ENCODE peak calls at places on chromosome 3, in five cellular contexts. Z, H, A, J and B are unnamed samples.

GRCh38 chr3:173371848-173372487 is 25.6 kb upstream of the NLGN1 start:
- DNase-seq in Z (peak; percentile 18), H (peak; percentile 34), A (peak; percentile 24), J (no peak), B (no peak)

GRCh38 chr3:112894258-112894657 is 47.6 kb upstream of the CD200R1L start:
- DNase-seq in Z (no peak), H (peak; percentile 63), A (no peak), J (no peak), B (no peak)

GRCh38 chr3:51311055-51311454 is 74.0 kb upstream of the MANF start:
- DNase-seq in Z (no peak), H (peak; percentile 33), A (no peak), J (no peak), B (no peak)

GRCh38 chr3:160245261-160245800 is 20.1 kb downstream of the C3orf80 start:
- DNase-seq in Z (no peak), H (no peak), A (no peak), J (no peak), B (no peak)

GRCh38 chr3:46903341-46904302 is 26.1 kb downstream of the PTH1R start:
- DNase-seq in Z (no peak), H (peak; percentile 49), A (peak; percentile 14), J (no peak), B (no peak)

GRCh38 chr3:3800685-3801509 is 1.7 kb downstream of the LRRN1 start:
- DNase-seq in Z (no peak), H (no peak), A (peak; percentile 74), J (no peak), B (peak; percentile 53)

GRCh38 chr3:124860599-124860998 is 26.6 kb downstream of the ITGB5 start:
- DNase-seq in Z (peak; percentile 88), H (peak; percentile 96), A (peak; percentile 70), J (no peak), B (peak; percentile 87)

GRCh38 chr3:66889758-66890576 is 108.1 kb upstream of the KBTBD8 start:
- DNase-seq in Z (no peak), H (no peak), A (no peak), J (no peak), B (no peak)

DNA sequence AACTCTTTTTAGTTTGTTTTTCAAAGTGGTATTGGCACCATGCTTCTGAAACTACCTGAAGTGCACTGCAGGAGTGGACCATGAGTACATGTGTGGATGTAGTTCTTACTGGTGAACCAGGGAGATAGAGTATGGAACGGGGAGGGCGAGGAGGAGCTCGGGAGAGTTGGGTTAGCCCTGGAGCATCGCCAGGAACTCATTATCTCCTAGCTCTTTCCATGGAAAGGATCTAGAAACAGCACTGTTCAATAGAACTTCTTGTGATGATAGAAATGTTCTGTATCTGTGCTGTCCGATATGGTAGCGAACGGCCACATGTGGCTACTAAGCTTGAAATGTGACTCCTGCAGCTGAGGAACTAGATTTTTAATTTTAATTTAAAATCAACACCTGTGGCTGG is 47.3 kb downstream of the VGLL4 start:
- DNase-seq in Z (no peak), H (no peak), A (no peak), J (no peak), B (no peak)
- H3K4me1 ChIP-seq in Z (peaks cover 27% of the 10 kb centered on the region), H (peaks cover 23% of the 10 kb centered on the region), A (peaks cover 39% of the 10 kb centered on the region), J (peaks cover 61% of the 10 kb centered on the region), B (peaks cover 66% of the 10 kb centered on the region)

GRCh38 chr3:170867552-170867951 is 2.4 kb downstream of the RPL22L1 start:
- DNase-seq in Z (no peak), H (no peak), A (no peak), J (no peak), B (no peak)
- TF ChIP-seq POLR2A in Z (no peak), H (no peak), A (no peak), J (no peak), B (no peak)

DNA sequence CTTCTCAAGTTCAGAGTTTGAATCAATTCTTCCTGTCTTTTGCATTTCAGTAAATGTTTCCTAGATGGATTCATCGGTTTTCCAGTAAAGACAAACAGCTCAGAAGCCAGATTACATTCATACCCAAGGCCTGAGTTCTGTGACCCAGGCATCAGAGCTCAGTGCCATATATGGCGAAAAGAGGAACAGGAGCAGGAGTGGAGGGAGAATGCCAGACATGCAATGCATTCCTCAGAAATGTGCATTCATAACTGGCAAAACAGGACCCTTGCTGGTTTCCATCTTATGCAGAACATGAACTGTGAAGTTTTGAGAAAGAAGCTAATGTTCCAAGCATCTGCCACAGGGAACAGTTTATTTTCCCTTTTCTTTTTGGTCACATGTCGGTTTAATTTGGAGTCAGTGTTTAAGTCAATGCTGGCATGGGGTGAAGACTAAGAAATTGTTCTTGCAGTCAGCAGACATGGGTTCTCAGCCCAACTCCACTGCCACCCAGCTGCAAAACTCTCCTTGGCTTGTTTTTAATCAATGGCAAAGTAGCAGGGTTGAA is 116.5 kb downstream of the LPP start:
- DNase-seq in Z (peak; percentile 59), H (peak; percentile 96), A (peak; percentile 35), J (no peak), B (no peak)
- H3K4me1 ChIP-seq in Z (peaks cover 18% of the 10 kb centered on the region), H (peaks cover 45% of the 10 kb centered on the region), A (peaks cover 35% of the 10 kb centered on the region), J (peaks cover 88% of the 10 kb centered on the region), B (peaks cover 63% of the 10 kb centered on the region)

DNA sequence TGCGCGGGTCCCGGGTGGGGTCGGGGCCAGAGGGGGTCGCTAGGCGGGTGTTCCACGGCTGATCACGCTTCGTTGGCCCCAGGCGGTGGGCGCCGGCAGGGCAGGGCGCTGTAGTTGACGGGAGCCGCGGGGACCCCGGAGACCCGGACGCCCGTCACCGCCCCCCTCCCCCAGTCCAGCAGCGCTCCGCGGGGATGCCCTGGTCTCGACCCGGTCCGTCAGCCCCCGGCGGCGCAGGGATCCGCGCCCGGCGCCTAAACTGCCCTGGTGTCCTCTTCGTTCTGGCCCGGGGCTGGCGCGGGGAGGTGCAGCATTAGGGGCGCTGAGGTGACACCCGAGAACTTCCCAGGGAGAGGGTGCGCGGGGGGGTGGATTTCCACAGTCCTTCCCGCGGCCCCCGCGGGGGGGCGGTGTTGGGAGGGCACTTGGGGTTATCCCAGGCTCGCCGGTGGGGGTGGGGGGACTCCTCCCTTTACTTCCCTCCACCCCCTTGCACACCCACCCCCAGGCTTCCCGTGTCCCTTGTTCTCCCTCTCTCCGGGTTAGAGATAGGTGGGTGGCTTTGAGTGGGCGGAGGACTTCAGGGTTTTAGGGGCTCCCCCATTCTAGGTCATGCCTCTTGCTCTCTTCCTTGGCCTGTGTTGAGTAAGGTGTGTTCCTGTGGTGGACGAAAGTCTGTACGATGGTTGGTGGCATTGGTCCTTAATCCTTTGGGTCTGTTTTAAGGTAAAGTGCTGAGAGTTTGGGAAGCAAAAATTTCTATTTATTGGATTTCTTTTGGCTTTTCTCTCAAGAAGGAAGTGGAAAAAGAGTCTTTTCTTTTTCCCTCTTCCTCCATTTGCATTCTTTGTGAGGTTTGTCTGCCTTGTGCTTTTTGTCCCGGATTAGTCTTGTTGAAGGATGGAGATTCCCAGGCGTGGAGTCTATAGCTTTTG is 672 bp downstream of the SKIL start:
- DNase-seq in Z (peak; percentile 85), H (peak; percentile 59), A (peak; percentile 78), J (peak; percentile 49), B (peak; percentile 88)
- TF ChIP-seq POLR2A in Z (no peak), H (peak; percentile 82), A (no peak), J (no peak), B (no peak)

DNA sequence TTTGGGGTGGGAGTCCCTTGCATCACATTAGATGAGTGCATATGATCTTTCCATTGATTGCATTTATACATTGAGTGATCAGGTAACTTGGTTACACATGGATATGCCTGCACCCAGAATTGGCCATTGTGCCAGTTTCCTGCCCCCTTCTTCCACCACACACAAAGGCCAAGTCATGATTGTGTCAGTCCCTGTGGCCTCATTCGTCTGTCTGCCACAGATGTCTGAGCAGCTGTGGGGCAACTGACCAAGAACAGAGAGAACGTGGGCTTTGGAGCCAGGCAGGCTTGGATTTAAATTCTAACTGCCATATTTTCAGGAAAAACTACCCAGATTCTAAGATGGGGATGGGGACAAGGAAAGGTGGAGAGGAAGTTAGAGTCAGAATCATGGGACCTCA is 27.0 kb downstream of the CCNL1 start:
- DNase-seq in Z (no peak), H (no peak), A (no peak), J (no peak), B (peak; percentile 43)
- H3K4me1 ChIP-seq in Z (peaks cover 8% of the 10 kb centered on the region), H (peaks cover 39% of the 10 kb centered on the region), A (peaks cover 95% of the 10 kb centered on the region), J (peaks cover 71% of the 10 kb centered on the region), B (peaks cover 74% of the 10 kb centered on the region)

GRCh38 chr3:9955067-9955502 is 2.9 kb upstream of the PRRT3 start:
- DNase-seq in Z (no peak), H (peak; percentile 40), A (peak; percentile 46), J (no peak), B (no peak)

GRCh38 chr3:9951598-9951961 is 628 bp downstream of the PRRT3 start:
- DNase-seq in Z (no peak), H (no peak), A (no peak), J (no peak), B (no peak)

GRCh38 chr3:9949626-9950025 is 2.6 kb downstream of the PRRT3 start:
- DNase-seq in Z (no peak), H (no peak), A (no peak), J (no peak), B (no peak)

GRCh38 chr3:9951126-9951525 is 1.1 kb downstream of the PRRT3 start:
- DNase-seq in Z (no peak), H (no peak), A (no peak), J (no peak), B (no peak)

DNA sequence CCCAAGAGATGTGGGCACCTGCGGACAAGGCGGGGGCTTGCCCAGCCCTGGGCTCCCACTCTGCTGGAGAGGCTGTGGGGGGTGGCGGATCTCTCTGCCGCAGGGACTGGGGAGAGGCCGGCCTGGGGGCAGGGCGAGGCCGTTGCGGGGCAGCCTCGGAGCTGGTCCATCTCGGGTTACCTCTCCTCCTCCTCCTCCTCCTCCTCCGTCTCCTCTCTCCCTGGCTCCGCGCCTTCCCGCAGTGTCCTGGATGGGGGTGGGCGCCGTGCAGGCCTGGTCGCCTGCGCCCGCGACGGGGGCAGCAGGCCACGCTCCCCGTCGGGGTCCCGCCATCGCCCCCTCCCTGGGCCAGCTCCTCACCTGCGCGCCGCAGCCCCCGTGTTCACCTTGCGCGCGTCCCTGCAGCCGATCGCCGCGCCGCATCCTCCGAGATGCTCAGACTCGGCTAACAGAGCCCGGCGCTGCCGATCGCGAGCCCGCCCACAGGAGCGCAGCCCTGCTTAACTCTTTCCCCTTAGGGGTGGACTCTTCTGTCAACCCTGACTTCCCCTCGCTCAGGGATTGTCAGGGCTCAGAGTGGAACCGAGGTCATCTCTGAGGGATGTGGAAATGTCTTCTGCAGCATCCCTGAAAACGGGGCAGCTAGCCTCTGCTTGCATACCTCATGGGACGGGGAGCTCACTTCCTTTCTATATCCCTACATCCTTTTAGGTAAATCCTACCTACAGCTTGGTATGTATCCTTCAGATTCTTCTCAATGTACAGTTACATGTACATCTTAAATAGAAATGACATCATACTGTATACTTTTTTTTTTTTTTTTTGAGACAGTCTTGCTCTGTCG is at the start of gene PRRT3:
- DNase-seq in Z (no peak), H (peak; percentile 30), A (no peak), J (no peak), B (no peak)
- TF ChIP-seq POLR2A in Z (no peak), H (no peak), A (no peak), J (no peak), B (no peak)